ENCODE peak calls at places on chromosomes 13 and 19, in four cellular contexts. I, Q, S and G are unnamed samples.

GRCh38 chr19:18507021-18507726 is 14.7 kb downstream of the ELL start:
- DNase-seq in I (no peak), Q (no peak), S (no peak), G (no peak)

GRCh38 chr19:990746-991145 is 6.6 kb downstream of the WDR18 start:
- DNase-seq in I (no peak), Q (no peak), S (no peak), G (no peak)

GRCh38 chr19:3409346-3410064 is 43.1 kb downstream of the NFIC start:
- DNase-seq in I (no peak), Q (no peak), S (no peak), G (no peak)

GRCh38 chr19:50207730-50208129 is 4.3 kb downstream of the MYH14 start:
- DNase-seq in I (no peak), Q (no peak), S (no peak), G (no peak)

GRCh38 chr19:4980087-4980486 is 11.2 kb downstream of the KDM4B start:
- DNase-seq in I (no peak), Q (no peak), S (no peak), G (no peak)

GRCh38 chr13:100182894-100183490 is 94.1 kb downstream of the PCCA start:
- DNase-seq in I (no peak), Q (no peak), S (no peak), G (no peak)

GRCh38 chr19:38632476-38633213 is 13.7 kb downstream of the EIF3K start:
- DNase-seq in I (no peak), Q (no peak), S (no peak), G (no peak)

GRCh38 chr13:39385621-39386231 is 217.3 kb downstream of the LHFPL6 start:
- DNase-seq in I (peak), Q (peak), S (peak), G (peak)

GRCh38 chr13:59447031-59447430 is 716.7 kb downstream of the DIAPH3 start:
- DNase-seq in I (no peak), Q (peak), S (no peak), G (no peak)

GRCh38 chr19:39398297-39398864 is 7.2 kb downstream of the MED29 start:
- DNase-seq in I (peak), Q (no peak), S (no peak), G (no peak)

GRCh38 chr13:68872338-68872737 is 1235.3 kb upstream of the ATXN8OS start:
- DNase-seq in I (no peak), Q (no peak), S (no peak), G (no peak)

GRCh38 chr13:52848455-52849190 is at the start of gene PCDH8:
- DNase-seq in I (no peak), Q (peak), S (no peak), G (peak)

GRCh38 chr13:90118467-90119071 is 1228.9 kb upstream of the MIR17HG start:
- DNase-seq in I (no peak), Q (peak), S (no peak), G (no peak)

GRCh38 chr19:10882108-10882457 is 10.7 kb downstream of the CARM1 start:
- DNase-seq in I (no peak), Q (no peak), S (no peak), G (no peak)

GRCh38 chr19:10230155-10230903 is 802 bp downstream of the S1PR2 start:
- DNase-seq in I (peak), Q (peak), S (no peak), G (peak)

GRCh38 chr13:46617885-46618284 is 64.9 kb downstream of the LRCH1 start:
- DNase-seq in I (no peak), Q (no peak), S (no peak), G (no peak)

GRCh38 chr19:13850910-13851753 is 25.8 kb upstream of the NANOS3 start:
- DNase-seq in I (peak), Q (peak), S (no peak), G (peak)

GRCh38 chr13:85367887-85368286 is 431.3 kb downstream of the SLITRK6 start:
- DNase-seq in I (peak), Q (no peak), S (no peak), G (no peak)

GRCh38 chr13:75404721-75405120 is 77.2 kb downstream of the TBC1D4 start:
- DNase-seq in I (no peak), Q (no peak), S (no peak), G (no peak)

GRCh38 chr13:93368705-93369104 is 142.1 kb downstream of the GPC6 start:
- DNase-seq in I (no peak), Q (no peak), S (no peak), G (no peak)

GRCh38 chr13:110936519-110936918 is 21.6 kb upstream of the ANKRD10 start:
- DNase-seq in I (no peak), Q (no peak), S (no peak), G (no peak)

GRCh38 chr19:3471954-3472655 is 8.2 kb downstream of the SMIM24 start:
- DNase-seq in I (no peak), Q (no peak), S (no peak), G (no peak)

GRCh38 chr19:38228005-38228377 is 4.0 kb upstream of the DPF1 start:
- DNase-seq in I (no peak), Q (no peak), S (no peak), G (no peak)

GRCh38 chr13:103542648-103543047 is 476.4 kb upstream of the SLC10A2 start:
- DNase-seq in I (no peak), Q (no peak), S (no peak), G (no peak)

GRCh38 chr13:41004875-41005693 is 14.0 kb downstream of the ELF1 start:
- DNase-seq in I (no peak), Q (no peak), S (no peak), G (no peak)

GRCh38 chr13:39455534-39456175 is 147.3 kb downstream of the LHFPL6 start:
- DNase-seq in I (peak), Q (peak), S (no peak), G (no peak)

GRCh38 chr13:103803349-103803748 is 737.1 kb upstream of the SLC10A2 start:
- DNase-seq in I (no peak), Q (no peak), S (no peak), G (no peak)

GRCh38 chr13:111857336-111857735 is 209.6 kb upstream of the SOX1 start:
- DNase-seq in I (no peak), Q (no peak), S (no peak), G (no peak)

GRCh38 chr19:3784607-3785463 is 1.3 kb downstream of the MATK start:
- DNase-seq in I (no peak), Q (peak), S (no peak), G (peak)

GRCh38 chr19:30406220-30406944 is 34.2 kb downstream of the ZNF536 start:
- DNase-seq in I (no peak), Q (peak), S (no peak), G (no peak)

GRCh38 chr19:23957660-23958281 is 43.1 kb downstream of the ZNF726 start:
- DNase-seq in I (peak), Q (no peak), S (no peak), G (no peak)

GRCh38 chr13:30394798-30395191 is 27.5 kb upstream of the UBE2L5 start:
- DNase-seq in I (peak), Q (no peak), S (no peak), G (no peak)

GRCh38 chr13:98989469-98990235 is 11.8 kb upstream of the DOCK9 start:
- DNase-seq in I (no peak), Q (no peak), S (no peak), G (no peak)

GRCh38 chr13:98988277-98988676 is 10.4 kb upstream of the DOCK9 start:
- DNase-seq in I (no peak), Q (no peak), S (no peak), G (no peak)

GRCh38 chr13:98988782-98989181 is 10.9 kb upstream of the DOCK9 start:
- DNase-seq in I (no peak), Q (no peak), S (no peak), G (no peak)

GRCh38 chr13:98992355-98992754 is 14.5 kb upstream of the DOCK9 start:
- DNase-seq in I (peak), Q (no peak), S (no peak), G (no peak)

GRCh38 chr13:98990701-98991100 is 12.8 kb upstream of the DOCK9 start:
- DNase-seq in I (no peak), Q (no peak), S (no peak), G (no peak)
- H4K5ac ChIP-seq in I (no peak), Q (no peak), S (no peak), G (no peak)

GRCh38 chr19:35377656-35378055 is 6.8 kb downstream of the GPR42 start:
- DNase-seq in I (no peak), Q (no peak), S (no peak), G (no peak)
- H4K5ac ChIP-seq in I (no peak), Q (no peak), S (no peak), G (no peak)

GRCh38 chr13:113874579-113875428 is 10.9 kb upstream of the GAS6 start:
- DNase-seq in I (no peak), Q (no peak), S (no peak), G (no peak)

GRCh38 chr13:113875429-113875815 is 11.5 kb upstream of the GAS6 start:
- DNase-seq in I (no peak), Q (no peak), S (no peak), G (no peak)

GRCh38 chr13:113876341-113877148 is 12.7 kb upstream of the GAS6 start:
- DNase-seq in I (no peak), Q (no peak), S (no peak), G (no peak)

GRCh38 chr13:113875829-113876228 is 12.0 kb upstream of the GAS6 start:
- DNase-seq in I (no peak), Q (no peak), S (no peak), G (no peak)

GRCh38 chr13:113874177-113874576 is 10.3 kb upstream of the GAS6 start:
- DNase-seq in I (no peak), Q (no peak), S (no peak), G (no peak)
- H4K5ac ChIP-seq in I (no peak), Q (no peak), S (no peak), G (no peak)

GRCh38 chr13:51097353-51098043 is 13.6 kb downstream of the C13orf42 start:
- DNase-seq in I (no peak), Q (peak), S (no peak), G (no peak)
- H4K5ac ChIP-seq in I (no peak), Q (no peak), S (peak), G (no peak)

GRCh38 chr13:55500694-55501093 is 1640.0 kb upstream of the PRR20A start:
- DNase-seq in I (no peak), Q (no peak), S (no peak), G (no peak)
- H4K5ac ChIP-seq in I (no peak), Q (no peak), S (no peak), G (no peak)

DNA sequence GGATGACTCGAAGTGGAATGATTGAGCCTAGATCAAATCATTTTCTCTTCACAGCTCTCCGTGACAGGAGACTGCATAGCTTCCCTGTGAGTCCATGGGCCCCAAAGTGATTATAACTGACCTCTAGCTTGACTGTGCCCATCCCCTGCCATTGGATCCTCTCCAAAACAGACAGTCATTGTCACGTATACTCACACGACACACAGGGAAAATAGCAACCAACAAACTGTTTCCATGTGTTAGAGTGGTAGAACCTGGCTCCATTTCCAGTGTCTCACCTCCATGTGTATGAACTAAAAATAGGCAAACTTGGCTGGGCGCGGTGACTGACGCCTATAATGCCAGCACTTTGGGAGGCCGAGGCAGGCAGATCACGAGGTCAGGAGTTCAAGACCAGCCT is 48.8 kb upstream of the NPAS1 start:
- DNase-seq in I (peak), Q (no peak), S (no peak), G (no peak)
- H4K5ac ChIP-seq in I (no peak), Q (no peak), S (no peak), G (no peak)

GRCh38 chr19:19528721-19529490 is at the start of gene YJEFN3:
- DNase-seq in I (peak), Q (no peak), S (no peak), G (peak)

GRCh38 chr19:19530889-19531288 is 2.2 kb downstream of the YJEFN3 start:
- DNase-seq in I (no peak), Q (no peak), S (no peak), G (no peak)

GRCh38 chr19:19529783-19530422 is 1.2 kb downstream of the YJEFN3 start:
- DNase-seq in I (no peak), Q (no peak), S (no peak), G (no peak)

GRCh38 chr19:19531951-19532805 is 3.5 kb downstream of the YJEFN3 start:
- DNase-seq in I (peak), Q (peak), S (no peak), G (peak)

GRCh38 chr19:19530423-19530804 is 1.7 kb downstream of the YJEFN3 start:
- DNase-seq in I (peak), Q (peak), S (no peak), G (no peak)
- H4K5ac ChIP-seq in I (no peak), Q (no peak), S (no peak), G (no peak)

DNA sequence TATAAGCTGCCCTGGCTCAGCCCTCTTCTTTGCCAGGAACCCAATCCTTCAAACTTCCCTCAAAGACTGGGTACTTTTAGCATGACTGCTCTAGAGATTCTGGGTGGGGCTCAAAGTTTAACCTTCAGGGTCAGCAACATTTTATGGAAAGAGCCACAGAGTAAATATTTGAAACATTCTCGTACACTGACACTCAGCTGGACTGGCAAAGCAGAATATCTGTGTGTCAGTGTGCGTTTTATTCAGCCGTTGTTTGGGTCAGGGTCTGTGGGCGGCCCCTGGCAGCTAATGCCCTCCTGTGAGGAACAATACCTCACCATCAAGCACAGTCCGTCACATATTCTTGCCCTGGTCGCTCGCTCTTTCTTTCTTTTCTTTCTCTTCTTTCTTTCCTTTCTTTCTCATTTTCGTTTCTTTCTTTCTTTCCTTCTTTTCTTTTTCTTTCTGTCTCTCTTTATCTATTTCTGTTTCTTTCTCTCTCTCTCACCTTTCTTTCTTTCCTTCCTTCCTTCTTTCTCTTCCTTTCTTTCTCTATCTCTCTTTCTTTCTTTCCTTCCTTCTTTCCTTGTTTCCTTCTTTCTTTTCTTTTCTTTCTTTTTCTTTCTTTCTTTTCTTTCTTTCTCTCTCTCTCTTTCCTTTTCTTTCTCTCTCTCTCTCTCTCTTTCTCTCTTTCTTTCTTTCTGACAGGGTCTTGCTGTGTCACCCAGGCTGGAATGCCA is 10.7 kb downstream of the DPRX start:
- DNase-seq in I (no peak), Q (no peak), S (no peak), G (no peak)
- H4K5ac ChIP-seq in I (no peak), Q (no peak), S (peak), G (no peak)

GRCh38 chr13:51258612-51259358 is 36.6 kb downstream of the FAM124A start:
- DNase-seq in I (no peak), Q (peak), S (no peak), G (no peak)

GRCh38 chr13:51252954-51253531 is 30.8 kb downstream of the FAM124A start:
- DNase-seq in I (no peak), Q (no peak), S (no peak), G (no peak)

GRCh38 chr13:51257187-51257586 is 35.0 kb downstream of the FAM124A start:
- DNase-seq in I (no peak), Q (peak), S (no peak), G (no peak)

GRCh38 chr13:51259359-51259645 is 37.1 kb downstream of the FAM124A start:
- DNase-seq in I (no peak), Q (no peak), S (no peak), G (no peak)

DNA sequence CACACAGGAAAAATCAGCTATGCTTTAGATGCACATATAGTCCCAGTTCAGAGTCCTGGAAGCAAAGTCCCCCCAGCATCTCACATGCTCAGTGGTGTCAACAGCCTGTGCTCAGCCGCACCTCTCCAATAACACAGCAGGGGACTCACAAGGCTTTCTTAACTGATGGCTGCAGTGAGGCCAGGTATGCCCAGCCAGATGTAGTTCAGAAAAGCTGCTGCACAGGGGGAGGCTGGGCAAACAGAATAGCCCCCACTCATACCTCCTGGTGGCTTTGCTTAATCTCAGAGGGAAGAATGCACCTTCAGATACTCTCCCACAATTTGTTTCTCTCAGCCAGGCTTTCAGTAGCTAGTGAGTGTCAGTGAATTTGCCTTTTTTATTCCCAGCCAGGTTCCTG is 33.4 kb downstream of the FAM124A start:
- DNase-seq in I (no peak), Q (no peak), S (no peak), G (no peak)
- H4K5ac ChIP-seq in I (no peak), Q (no peak), S (no peak), G (no peak)